ENCODE peak calls at places on chromosomes 12 and 14, in seven cellular contexts. G is hepatocyte, N is DND-41, X is astrocyte, Z is GM12878, T is GM23338, U is Karpas-422. P is an unnamed sample.

GRCh38 chr12:5022465-5023061 is 21.1 kb upstream of the KCNA5 start:
- DNase-seq in X (peak), T (peak), N (peak), Z (no peak), U (peak), G (peak), P (peak)

GRCh38 chr12:70982991-70983390 is 62.5 kb upstream of the PTPRR start:
- DNase-seq in N (no peak), X (peak), U (no peak), T (no peak), Z (no peak), G (no peak), P (no peak)

GRCh38 chr14:106062502-106063272 is 536.3 kb downstream of the TMEM121 start:
- DNase-seq in T (no peak), N (peak), Z (no peak), U (no peak), X (no peak), G (no peak), P (no peak)

GRCh38 chr12:93381183-93381975 is 3.7 kb downstream of the NUDT4 start:
- DNase-seq in Z (no peak), G (no peak), U (no peak), X (peak), T (peak), N (no peak), P (peak)

GRCh38 chr14:23360496-23360895 is 4.5 kb downstream of the EFS start:
- DNase-seq in T (peak), G (no peak), N (no peak), Z (no peak), U (no peak), X (no peak), P (peak)

GRCh38 chr14:105855893-105856675 is 329.7 kb downstream of the TMEM121 start:
- DNase-seq in U (no peak), X (no peak), T (no peak), N (peak), G (no peak), Z (no peak), P (no peak)

GRCh38 chr12:121132601-121133481 is at the start of gene P2RX7:
- DNase-seq in T (peak), U (no peak), N (peak), X (peak), G (peak), Z (peak), P (peak)

GRCh38 chr12:122872815-122873361 is 23.0 kb downstream of the VPS37B start:
- DNase-seq in U (no peak), X (no peak), Z (no peak), N (no peak), T (no peak), G (no peak), P (no peak)

GRCh38 chr14:96584907-96585671 is 82.9 kb downstream of the PAPOLA start:
- DNase-seq in G (no peak), Z (no peak), X (no peak), U (peak), N (no peak), T (no peak), P (no peak)

GRCh38 chr14:69531135-69531534 is 43.5 kb downstream of the CCDC177 start:
- DNase-seq in T (no peak), Z (no peak), U (no peak), X (no peak), G (no peak), N (no peak), P (no peak)

GRCh38 chr14:88326352-88327103 is 3.5 kb upstream of the KCNK10 start:
- DNase-seq in X (no peak), N (no peak), Z (no peak), T (peak), U (no peak), G (no peak), P (peak)

GRCh38 chr12:47816646-47817271 is 2.9 kb downstream of the HDAC7 start:
- DNase-seq in X (no peak), G (no peak), U (no peak), T (peak), Z (no peak), N (no peak), P (peak)

GRCh38 chr14:97177016-97177415 is 379.8 kb downstream of the VRK1 start:
- DNase-seq in U (peak), N (peak), Z (no peak), G (peak), T (peak), X (no peak), P (no peak)

GRCh38 chr14:104146651-104147345 is 8.4 kb downstream of the KIF26A start:
- DNase-seq in G (no peak), N (no peak), Z (no peak), T (no peak), X (no peak), U (no peak), P (peak)
- H3K4me2 ChIP-seq in G (no peak), N (no peak), Z (no peak), T (no peak), X (no peak), U (no peak), P (no peak)

GRCh38 chr14:104030958-104031357 is 54.5 kb upstream of the ASPG start:
- DNase-seq in X (no peak), G (no peak), T (no peak), U (no peak), Z (no peak), N (no peak), P (no peak)

GRCh38 chr14:104025481-104025975 is 60.0 kb upstream of the ASPG start:
- DNase-seq in T (no peak), N (no peak), U (no peak), Z (no peak), G (no peak), X (no peak), P (no peak)

GRCh38 chr14:104031384-104031783 is 54.1 kb upstream of the ASPG start:
- DNase-seq in X (no peak), N (no peak), Z (no peak), G (no peak), U (no peak), T (no peak), P (no peak)

GRCh38 chr14:104023325-104024055 is 62.0 kb upstream of the ASPG start:
- DNase-seq in X (no peak), T (no peak), U (no peak), Z (no peak), G (no peak), N (no peak), P (no peak)

DNA sequence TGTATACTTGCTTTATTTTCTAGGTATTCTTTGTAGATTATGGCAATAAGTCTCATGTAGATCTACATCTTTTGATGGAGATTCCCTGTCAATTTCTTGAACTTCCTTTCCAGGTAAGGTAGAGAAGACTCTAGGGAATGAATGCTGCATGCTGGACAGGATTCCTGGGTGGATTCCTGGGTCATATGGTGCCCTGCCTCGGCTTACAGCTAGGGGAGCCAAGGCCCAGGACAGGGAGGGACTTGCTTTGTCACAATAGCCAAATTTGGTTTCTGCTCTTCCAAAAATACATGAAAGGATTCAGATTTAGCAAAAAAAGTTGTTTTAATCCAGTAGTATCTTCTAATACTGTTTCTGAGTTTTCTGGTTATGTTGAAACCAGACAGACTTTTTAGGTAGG is 59.5 kb upstream of the ASPG start:
- DNase-seq in T (peak), Z (no peak), X (no peak), G (no peak), N (no peak), U (no peak), P (no peak)
- H3K4me2 ChIP-seq in T (no peak), Z (no peak), X (no peak), G (no peak), N (no peak), U (no peak), P (no peak)

GRCh38 chr14:59363545-59364226 is 101.5 kb downstream of the GPR135 start:
- DNase-seq in G (no peak), X (peak), N (no peak), U (peak), T (no peak), Z (no peak), P (no peak)
- H3K4me2 ChIP-seq in G (no peak), X (peak), N (no peak), U (peak), T (no peak), Z (no peak), P (peak)

GRCh38 chr14:74049886-74050495 is 30.8 kb downstream of the BBOF1 start:
- DNase-seq in X (no peak), N (no peak), U (peak), T (no peak), Z (no peak), G (no peak), P (peak)
- H3K4me2 ChIP-seq in X (no peak), N (no peak), U (peak), T (no peak), Z (no peak), G (no peak), P (no peak)

DNA sequence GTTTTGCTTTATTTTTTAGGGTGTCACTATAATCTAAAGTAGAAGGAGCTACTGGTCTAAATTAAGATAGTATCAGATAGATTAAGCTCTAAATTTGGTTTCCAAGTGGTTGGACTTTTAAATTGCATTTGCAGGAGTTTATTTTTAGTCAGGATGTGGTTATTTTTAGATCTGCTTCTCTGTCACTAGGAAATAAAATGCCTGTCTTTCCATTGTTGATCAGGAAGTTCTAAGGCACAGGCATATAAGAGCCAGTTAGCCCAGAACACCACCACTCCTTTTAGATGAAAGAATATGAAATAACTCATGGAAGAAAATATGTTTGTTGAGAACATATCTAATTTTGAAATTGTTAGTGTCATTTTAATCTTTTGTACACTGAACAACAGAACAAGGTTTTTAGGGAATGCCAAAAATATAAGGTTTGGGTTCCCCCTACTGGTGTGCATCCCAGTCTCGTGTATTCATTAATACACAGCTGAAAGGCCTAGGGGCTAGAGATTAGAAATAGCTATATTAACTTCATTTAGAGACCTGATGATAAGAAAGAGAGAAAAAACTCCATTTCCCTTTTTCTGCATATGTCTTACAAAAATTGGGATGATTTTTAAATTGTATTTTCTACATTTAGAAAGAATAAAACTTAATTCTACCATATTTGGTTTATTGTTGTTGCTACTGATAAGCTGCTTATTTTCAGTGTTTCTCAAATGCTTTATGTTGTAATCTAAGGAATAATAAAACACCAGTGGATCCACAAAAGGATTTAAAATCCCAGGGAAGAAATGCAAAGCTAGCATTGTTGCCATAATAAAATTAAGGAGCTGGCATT is 67.2 kb downstream of the RIC8B start:
- DNase-seq in G (peak), Z (no peak), U (peak), N (peak), T (peak), X (peak), P (peak)
- H3K4me2 ChIP-seq in G (no peak), Z (no peak), U (no peak), N (no peak), T (no peak), X (peak), P (no peak)

DNA sequence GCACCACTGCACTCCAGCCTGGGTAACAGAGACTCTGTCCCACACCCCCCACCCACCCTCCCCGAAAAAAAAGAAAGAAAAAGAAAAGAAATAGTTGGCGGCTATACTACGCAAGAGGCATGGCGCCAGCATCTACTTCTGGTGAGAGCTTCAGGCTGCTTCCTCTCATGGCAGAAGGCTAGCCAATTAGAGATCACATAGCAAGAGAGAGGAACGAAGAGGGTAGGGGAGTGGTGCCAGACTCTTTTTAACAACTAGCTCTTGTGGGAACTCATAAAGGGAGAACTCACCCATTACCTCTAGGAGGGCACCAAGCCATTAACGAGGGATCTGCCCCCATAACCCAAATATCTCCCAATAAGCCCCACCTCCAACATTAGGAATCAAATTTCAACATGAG is 6.2 kb downstream of the DENND5B start:
- DNase-seq in G (no peak), T (no peak), U (no peak), Z (no peak), N (no peak), X (no peak), P (no peak)
- H3K4me2 ChIP-seq in G (no peak), T (no peak), U (no peak), Z (peak), N (no peak), X (peak), P (peak)

GRCh38 chr12:52258335-52258901 is 16.0 kb upstream of the KRT86 start:
- DNase-seq in N (no peak), X (no peak), T (peak), U (no peak), Z (no peak), G (peak), P (peak)
- H3K4me2 ChIP-seq in N (no peak), X (peak), T (peak), U (no peak), Z (no peak), G (peak), P (peak)

GRCh38 chr12:75477137-75477536 is 3.4 kb upstream of the GLIPR1 start:
- DNase-seq in N (no peak), T (no peak), G (no peak), X (no peak), U (no peak), Z (no peak), P (no peak)
- H3K4me2 ChIP-seq in N (no peak), T (no peak), G (no peak), X (no peak), U (peak), Z (no peak), P (no peak)

GRCh38 chr14:61350427-61350826 is 29.0 kb downstream of the PRKCH start:
- DNase-seq in Z (no peak), X (no peak), U (no peak), T (no peak), G (no peak), N (no peak), P (no peak)

GRCh38 chr14:61346221-61346620 is 24.8 kb downstream of the PRKCH start:
- DNase-seq in T (no peak), X (no peak), G (no peak), U (no peak), Z (no peak), N (no peak), P (no peak)

GRCh38 chr14:61346793-61347192 is 25.4 kb downstream of the PRKCH start:
- DNase-seq in N (no peak), Z (no peak), U (no peak), T (no peak), G (no peak), X (no peak), P (no peak)

GRCh38 chr14:61345144-61345482 is 23.7 kb downstream of the PRKCH start:
- DNase-seq in U (no peak), Z (no peak), T (no peak), X (no peak), G (no peak), N (no peak), P (no peak)

DNA sequence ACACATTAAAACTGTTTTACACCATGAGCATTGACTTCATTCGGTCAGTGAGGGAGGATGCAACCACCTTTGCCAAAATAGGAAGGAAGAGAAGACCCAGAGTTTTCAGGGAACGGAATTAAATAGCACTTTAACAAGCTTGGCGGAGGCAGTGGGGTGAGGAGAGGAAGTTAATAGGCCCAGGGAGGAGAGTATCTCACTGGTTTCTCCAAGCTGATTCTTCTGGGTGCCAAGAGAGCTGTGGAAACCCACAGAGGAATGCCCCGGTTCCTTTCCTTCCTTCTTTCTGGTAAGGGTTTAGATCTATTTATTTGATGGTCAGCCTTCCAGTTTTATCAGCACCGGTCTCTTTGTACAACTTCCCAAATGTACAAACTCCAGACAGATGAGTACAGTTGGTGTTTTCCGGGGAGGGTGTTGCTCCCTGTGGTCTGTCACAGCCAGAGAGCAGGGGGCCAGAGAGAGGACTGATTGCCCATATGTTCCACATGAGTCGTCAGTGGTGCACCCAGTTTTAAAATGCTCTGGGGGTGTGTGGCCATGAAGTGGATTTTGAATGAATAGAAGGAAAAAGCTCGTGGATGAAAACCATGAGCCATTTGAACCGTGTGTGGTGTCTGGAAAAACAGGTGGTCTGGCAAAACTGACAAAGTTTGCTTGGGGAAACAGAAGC is 26.5 kb downstream of the PRKCH start:
- DNase-seq in N (no peak), X (no peak), U (no peak), G (no peak), T (no peak), Z (no peak), P (no peak)
- H3K4me2 ChIP-seq in N (no peak), X (no peak), U (no peak), G (no peak), T (no peak), Z (peak), P (no peak)

DNA sequence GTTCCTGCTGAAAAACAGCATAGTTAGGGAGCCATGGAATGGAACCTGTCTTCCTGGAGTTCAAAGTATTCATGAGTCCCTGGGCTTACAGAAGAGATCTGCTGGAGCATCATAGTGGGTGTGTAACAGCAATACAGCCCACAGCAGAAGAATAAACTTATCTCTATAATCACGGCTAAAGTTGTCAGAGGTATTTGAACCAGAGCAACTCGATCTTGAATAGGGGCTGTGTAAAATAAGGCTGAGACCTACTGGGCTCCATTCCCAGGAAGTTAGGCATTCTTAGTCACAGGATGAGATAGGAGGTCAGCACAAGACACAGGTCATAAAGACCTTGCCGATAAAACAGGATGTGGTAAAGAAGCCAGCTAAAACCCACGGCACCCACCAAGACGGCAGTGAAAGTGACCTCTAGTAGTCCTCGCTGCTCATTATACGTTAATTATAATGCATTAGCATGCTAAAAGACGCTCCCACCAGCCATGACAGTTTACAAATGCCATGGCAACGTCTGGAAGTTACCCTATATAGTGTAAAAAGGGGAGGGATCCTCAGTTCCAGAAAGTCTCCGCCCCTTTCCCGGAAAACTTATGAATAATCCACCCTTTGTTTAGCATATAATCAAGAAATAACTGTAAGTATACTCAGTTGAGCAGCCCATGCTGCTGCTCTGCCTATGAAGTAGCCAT is 223.4 kb downstream of the PCNX1 start:
- DNase-seq in N (no peak), Z (peak), T (peak), X (peak), G (no peak), U (no peak), P (peak)
- H3K4me2 ChIP-seq in N (no peak), Z (peak), T (no peak), X (peak), G (no peak), U (no peak), P (peak)

P was measured in osteoblast.